ENCODE peak calls at places on chromosomes 7 and 10, in six cellular contexts. One of them, this sample, is unnamed.

GRCh38 chr10:122112625-122113160 is 123.7 kb downstream of the TACC2 start:
- DNase-seq in activated effector memory CD4-positive, alpha-beta T cell treated with Interleukin-2 at 50 U/mL for 16 hours: no peak
- DNase-seq in skeletal muscle cell: peak
- DNase-seq in islet precursor cell: peak
- DNase-seq in Calu3: peak
- DNase-seq in stimulated activated CD8-positive, alpha-beta memory T cell treated with anti-CD3 and anti-CD28 coated beads, Interleukin-4, amount 100 ng/mL, for 24 hours: no peak
- DNase-seq in this sample: peak

GRCh38 chr10:8278099-8278498 is 223.6 kb downstream of the GATA3 start:
- DNase-seq in Calu3: no peak
- DNase-seq in stimulated activated CD8-positive, alpha-beta memory T cell treated with anti-CD3 and anti-CD28 coated beads, Interleukin-4, amount 100 ng/mL, for 24 hours: no peak
- DNase-seq in skeletal muscle cell: no peak
- DNase-seq in activated effector memory CD4-positive, alpha-beta T cell treated with Interleukin-2 at 50 U/mL for 16 hours: no peak
- DNase-seq in islet precursor cell: no peak
- DNase-seq in this sample: no peak

GRCh38 chr7:157475095-157475494 is 138.3 kb downstream of the DNAJB6 start:
- DNase-seq in skeletal muscle cell: no peak
- DNase-seq in activated effector memory CD4-positive, alpha-beta T cell treated with Interleukin-2 at 50 U/mL for 16 hours: no peak
- DNase-seq in stimulated activated CD8-positive, alpha-beta memory T cell treated with anti-CD3 and anti-CD28 coated beads, Interleukin-4, amount 100 ng/mL, for 24 hours: no peak
- DNase-seq in Calu3: no peak
- DNase-seq in islet precursor cell: no peak
- DNase-seq in this sample: no peak

GRCh38 chr7:140640060-140640611 is 477 bp downstream of the DENND2A start:
- DNase-seq in Calu3: no peak
- DNase-seq in activated effector memory CD4-positive, alpha-beta T cell treated with Interleukin-2 at 50 U/mL for 16 hours: no peak
- DNase-seq in islet precursor cell: peak
- DNase-seq in skeletal muscle cell: no peak
- DNase-seq in stimulated activated CD8-positive, alpha-beta memory T cell treated with anti-CD3 and anti-CD28 coated beads, Interleukin-4, amount 100 ng/mL, for 24 hours: no peak
- DNase-seq in this sample: no peak

GRCh38 chr7:1578513-1578912 is 8.7 kb upstream of the PSMG3 start:
- DNase-seq in skeletal muscle cell: no peak
- DNase-seq in islet precursor cell: no peak
- DNase-seq in activated effector memory CD4-positive, alpha-beta T cell treated with Interleukin-2 at 50 U/mL for 16 hours: no peak
- DNase-seq in Calu3: no peak
- DNase-seq in stimulated activated CD8-positive, alpha-beta memory T cell treated with anti-CD3 and anti-CD28 coated beads, Interleukin-4, amount 100 ng/mL, for 24 hours: no peak
- DNase-seq in this sample: no peak

GRCh38 chr10:129963831-129964501 is at the start of gene EBF3:
- DNase-seq in skeletal muscle cell: no peak
- DNase-seq in activated effector memory CD4-positive, alpha-beta T cell treated with Interleukin-2 at 50 U/mL for 16 hours: no peak
- DNase-seq in Calu3: peak
- DNase-seq in islet precursor cell: peak
- DNase-seq in stimulated activated CD8-positive, alpha-beta memory T cell treated with anti-CD3 and anti-CD28 coated beads, Interleukin-4, amount 100 ng/mL, for 24 hours: peak
- DNase-seq in this sample: peak

GRCh38 chr10:79542619-79543018 is 17.6 kb downstream of the SFTPA2 start:
- DNase-seq in activated effector memory CD4-positive, alpha-beta T cell treated with Interleukin-2 at 50 U/mL for 16 hours: no peak
- DNase-seq in skeletal muscle cell: no peak
- DNase-seq in Calu3: no peak
- DNase-seq in stimulated activated CD8-positive, alpha-beta memory T cell treated with anti-CD3 and anti-CD28 coated beads, Interleukin-4, amount 100 ng/mL, for 24 hours: no peak
- DNase-seq in islet precursor cell: no peak
- DNase-seq in this sample: no peak

GRCh38 chr7:66282594-66282935 is 77.4 kb downstream of the TPST1 start:
- DNase-seq in islet precursor cell: no peak
- DNase-seq in activated effector memory CD4-positive, alpha-beta T cell treated with Interleukin-2 at 50 U/mL for 16 hours: no peak
- DNase-seq in stimulated activated CD8-positive, alpha-beta memory T cell treated with anti-CD3 and anti-CD28 coated beads, Interleukin-4, amount 100 ng/mL, for 24 hours: no peak
- DNase-seq in skeletal muscle cell: no peak
- DNase-seq in Calu3: no peak
- DNase-seq in this sample: no peak

GRCh38 chr7:101258243-101258731 is 13.4 kb upstream of the FIS1 start:
- DNase-seq in stimulated activated CD8-positive, alpha-beta memory T cell treated with anti-CD3 and anti-CD28 coated beads, Interleukin-4, amount 100 ng/mL, for 24 hours: no peak
- DNase-seq in activated effector memory CD4-positive, alpha-beta T cell treated with Interleukin-2 at 50 U/mL for 16 hours: no peak
- DNase-seq in skeletal muscle cell: peak
- DNase-seq in islet precursor cell: no peak
- DNase-seq in Calu3: no peak
- DNase-seq in this sample: no peak

GRCh38 chr7:2166625-2167280 is 66.0 kb downstream of the MAD1L1 start:
- DNase-seq in Calu3: no peak
- DNase-seq in skeletal muscle cell: no peak
- DNase-seq in activated effector memory CD4-positive, alpha-beta T cell treated with Interleukin-2 at 50 U/mL for 16 hours: no peak
- DNase-seq in islet precursor cell: peak
- DNase-seq in stimulated activated CD8-positive, alpha-beta memory T cell treated with anti-CD3 and anti-CD28 coated beads, Interleukin-4, amount 100 ng/mL, for 24 hours: no peak
- DNase-seq in this sample: no peak

GRCh38 chr7:46107610-46108217 is 186.6 kb upstream of the IGFBP3 start:
- DNase-seq in activated effector memory CD4-positive, alpha-beta T cell treated with Interleukin-2 at 50 U/mL for 16 hours: no peak
- DNase-seq in stimulated activated CD8-positive, alpha-beta memory T cell treated with anti-CD3 and anti-CD28 coated beads, Interleukin-4, amount 100 ng/mL, for 24 hours: no peak
- DNase-seq in Calu3: no peak
- DNase-seq in islet precursor cell: peak
- DNase-seq in skeletal muscle cell: no peak
- DNase-seq in this sample: no peak

GRCh38 chr10:72597897-72598296 is 28.0 kb downstream of the MICU1 start:
- DNase-seq in activated effector memory CD4-positive, alpha-beta T cell treated with Interleukin-2 at 50 U/mL for 16 hours: no peak
- DNase-seq in Calu3: no peak
- DNase-seq in islet precursor cell: no peak
- DNase-seq in skeletal muscle cell: no peak
- DNase-seq in stimulated activated CD8-positive, alpha-beta memory T cell treated with anti-CD3 and anti-CD28 coated beads, Interleukin-4, amount 100 ng/mL, for 24 hours: no peak
- DNase-seq in this sample: no peak

GRCh38 chr10:121683366-121683765 is 85.1 kb upstream of the FGFR2 start:
- DNase-seq in Calu3: no peak
- DNase-seq in islet precursor cell: no peak
- DNase-seq in activated effector memory CD4-positive, alpha-beta T cell treated with Interleukin-2 at 50 U/mL for 16 hours: no peak
- DNase-seq in skeletal muscle cell: no peak
- DNase-seq in stimulated activated CD8-positive, alpha-beta memory T cell treated with anti-CD3 and anti-CD28 coated beads, Interleukin-4, amount 100 ng/mL, for 24 hours: no peak
- DNase-seq in this sample: no peak

GRCh38 chr7:50690541-50691011 is 92.1 kb downstream of the GRB10 start:
- DNase-seq in activated effector memory CD4-positive, alpha-beta T cell treated with Interleukin-2 at 50 U/mL for 16 hours: no peak
- DNase-seq in skeletal muscle cell: peak
- DNase-seq in Calu3: no peak
- DNase-seq in islet precursor cell: no peak
- DNase-seq in stimulated activated CD8-positive, alpha-beta memory T cell treated with anti-CD3 and anti-CD28 coated beads, Interleukin-4, amount 100 ng/mL, for 24 hours: no peak
- DNase-seq in this sample: no peak

GRCh38 chr7:99001482-99002145 is 123.3 kb downstream of the TRRAP start:
- DNase-seq in islet precursor cell: no peak
- DNase-seq in skeletal muscle cell: no peak
- DNase-seq in activated effector memory CD4-positive, alpha-beta T cell treated with Interleukin-2 at 50 U/mL for 16 hours: no peak
- DNase-seq in stimulated activated CD8-positive, alpha-beta memory T cell treated with anti-CD3 and anti-CD28 coated beads, Interleukin-4, amount 100 ng/mL, for 24 hours: no peak
- DNase-seq in Calu3: no peak
- DNase-seq in this sample: no peak

GRCh38 chr7:64621656-64622055 is 44.3 kb upstream of the ZNF107 start:
- DNase-seq in skeletal muscle cell: no peak
- DNase-seq in Calu3: no peak
- DNase-seq in islet precursor cell: no peak
- DNase-seq in stimulated activated CD8-positive, alpha-beta memory T cell treated with anti-CD3 and anti-CD28 coated beads, Interleukin-4, amount 100 ng/mL, for 24 hours: no peak
- DNase-seq in activated effector memory CD4-positive, alpha-beta T cell treated with Interleukin-2 at 50 U/mL for 16 hours: no peak
- DNase-seq in this sample: no peak

GRCh38 chr7:155763721-155764431 is 48.4 kb downstream of the SHH start:
- DNase-seq in skeletal muscle cell: peak
- DNase-seq in Calu3: no peak
- DNase-seq in islet precursor cell: no peak
- DNase-seq in activated effector memory CD4-positive, alpha-beta T cell treated with Interleukin-2 at 50 U/mL for 16 hours: peak
- DNase-seq in stimulated activated CD8-positive, alpha-beta memory T cell treated with anti-CD3 and anti-CD28 coated beads, Interleukin-4, amount 100 ng/mL, for 24 hours: peak
- DNase-seq in this sample: no peak

GRCh38 chr10:105063796-105064195 is 422.7 kb downstream of the SORCS3 start:
- DNase-seq in Calu3: peak
- DNase-seq in skeletal muscle cell: no peak
- DNase-seq in stimulated activated CD8-positive, alpha-beta memory T cell treated with anti-CD3 and anti-CD28 coated beads, Interleukin-4, amount 100 ng/mL, for 24 hours: no peak
- DNase-seq in islet precursor cell: peak
- DNase-seq in activated effector memory CD4-positive, alpha-beta T cell treated with Interleukin-2 at 50 U/mL for 16 hours: no peak
- DNase-seq in this sample: peak

GRCh38 chr7:29228289-29229011 is 33.9 kb downstream of the CHN2 start:
- DNase-seq in stimulated activated CD8-positive, alpha-beta memory T cell treated with anti-CD3 and anti-CD28 coated beads, Interleukin-4, amount 100 ng/mL, for 24 hours: no peak
- DNase-seq in skeletal muscle cell: no peak
- DNase-seq in Calu3: peak
- DNase-seq in activated effector memory CD4-positive, alpha-beta T cell treated with Interleukin-2 at 50 U/mL for 16 hours: no peak
- DNase-seq in islet precursor cell: no peak
- DNase-seq in this sample: peak

GRCh38 chr7:672891-673290 is 53.6 kb upstream of the DNAAF5 start:
- DNase-seq in islet precursor cell: no peak
- DNase-seq in stimulated activated CD8-positive, alpha-beta memory T cell treated with anti-CD3 and anti-CD28 coated beads, Interleukin-4, amount 100 ng/mL, for 24 hours: no peak
- DNase-seq in skeletal muscle cell: no peak
- DNase-seq in Calu3: no peak
- DNase-seq in activated effector memory CD4-positive, alpha-beta T cell treated with Interleukin-2 at 50 U/mL for 16 hours: no peak
- DNase-seq in this sample: no peak

GRCh38 chr10:55813451-55814170 is 547.4 kb downstream of the ZWINT start:
- DNase-seq in islet precursor cell: no peak
- DNase-seq in stimulated activated CD8-positive, alpha-beta memory T cell treated with anti-CD3 and anti-CD28 coated beads, Interleukin-4, amount 100 ng/mL, for 24 hours: no peak
- DNase-seq in activated effector memory CD4-positive, alpha-beta T cell treated with Interleukin-2 at 50 U/mL for 16 hours: no peak
- DNase-seq in Calu3: no peak
- DNase-seq in skeletal muscle cell: no peak
- DNase-seq in this sample: no peak

GRCh38 chr7:6071406-6071805 is 40.2 kb downstream of the ANKRD61 start:
- DNase-seq in activated effector memory CD4-positive, alpha-beta T cell treated with Interleukin-2 at 50 U/mL for 16 hours: no peak
- DNase-seq in stimulated activated CD8-positive, alpha-beta memory T cell treated with anti-CD3 and anti-CD28 coated beads, Interleukin-4, amount 100 ng/mL, for 24 hours: no peak
- DNase-seq in skeletal muscle cell: no peak
- DNase-seq in islet precursor cell: no peak
- DNase-seq in Calu3: no peak
- DNase-seq in this sample: no peak

GRCh38 chr7:8236781-8237407 is 25.1 kb downstream of the ICA1 start:
- DNase-seq in skeletal muscle cell: no peak
- DNase-seq in Calu3: no peak
- DNase-seq in stimulated activated CD8-positive, alpha-beta memory T cell treated with anti-CD3 and anti-CD28 coated beads, Interleukin-4, amount 100 ng/mL, for 24 hours: no peak
- DNase-seq in activated effector memory CD4-positive, alpha-beta T cell treated with Interleukin-2 at 50 U/mL for 16 hours: no peak
- DNase-seq in islet precursor cell: peak
- DNase-seq in this sample: no peak

GRCh38 chr7:2613113-2613925 is 18.5 kb upstream of the TTYH3 start:
- DNase-seq in islet precursor cell: no peak
- DNase-seq in Calu3: no peak
- DNase-seq in activated effector memory CD4-positive, alpha-beta T cell treated with Interleukin-2 at 50 U/mL for 16 hours: no peak
- DNase-seq in stimulated activated CD8-positive, alpha-beta memory T cell treated with anti-CD3 and anti-CD28 coated beads, Interleukin-4, amount 100 ng/mL, for 24 hours: no peak
- DNase-seq in skeletal muscle cell: no peak
- DNase-seq in this sample: peak

GRCh38 chr7:139718859-139719258 is 58.9 kb downstream of the HIPK2 start:
- DNase-seq in islet precursor cell: no peak
- DNase-seq in skeletal muscle cell: no peak
- DNase-seq in Calu3: no peak
- DNase-seq in stimulated activated CD8-positive, alpha-beta memory T cell treated with anti-CD3 and anti-CD28 coated beads, Interleukin-4, amount 100 ng/mL, for 24 hours: no peak
- DNase-seq in activated effector memory CD4-positive, alpha-beta T cell treated with Interleukin-2 at 50 U/mL for 16 hours: no peak
- DNase-seq in this sample: no peak